ENCODE peak calls at places on chromosomes 1 and 21, in four cellular contexts. M is suprapubic skin, U is stomach, R is sigmoid colon. C is an unnamed sample.

GRCh38 chr1:164617607-164618564 is 58.9 kb downstream of the PBX1 start:
- DNase-seq in R (no peak), U (no peak), M (no peak), C (no peak)

GRCh38 chr1:101482306-101482705 is 245.5 kb downstream of the S1PR1 start:
- DNase-seq in M (no peak), U (no peak), R (no peak), C (no peak)

GRCh38 chr1:12528021-12528852 is 89.8 kb downstream of the DHRS3 start:
- DNase-seq in R (peak; percentile 83), M (peak; percentile 89), U (peak; percentile 99), C (no peak)

GRCh38 chr1:226097866-226098625 is 35.5 kb downstream of the H3-3A start:
- DNase-seq in R (no peak), U (no peak), M (no peak), C (no peak)

GRCh38 chr1:227942021-227942715 is 5.6 kb downstream of the WNT9A start:
- DNase-seq in M (peak; percentile 55), R (peak; percentile 68), U (peak; percentile 23), C (no peak)

GRCh38 chr1:246448373-246448772 is 58.7 kb downstream of the SMYD3 start:
- DNase-seq in M (no peak), U (no peak), R (no peak), C (no peak)

GRCh38 chr1:67348586-67349252 is 41.0 kb downstream of the IL12RB2 start:
- DNase-seq in R (no peak), M (no peak), U (no peak), C (no peak)

GRCh38 chr1:180157108-180157507 is 2.4 kb downstream of the QSOX1 start:
- DNase-seq in M (no peak), R (no peak), U (no peak), C (no peak)

GRCh38 chr1:182779530-182779929 is 10.0 kb upstream of the NPL start:
- DNase-seq in U (no peak), M (no peak), R (no peak), C (no peak)

GRCh38 chr1:147110434-147110833 is 61.8 kb downstream of the PRKAB2 start:
- DNase-seq in R (no peak), M (no peak), U (no peak), C (no peak)

GRCh38 chr1:116667577-116668105 is at the start of gene IGSF3:
- DNase-seq in U (peak; percentile 80), M (peak; percentile 75), R (peak; percentile 80), C (peak; percentile 65)

GRCh38 chr1:210917560-210918214 is 216.3 kb downstream of the KCNH1 start:
- DNase-seq in M (no peak), U (no peak), R (no peak), C (no peak)

GRCh38 chr1:6066680-6067079 is 21.0 kb downstream of the KCNAB2 start:
- DNase-seq in R (no peak), M (no peak), U (no peak), C (no peak)

GRCh38 chr1:41468082-41468762 is 16.3 kb downstream of the EDN2 start:
- DNase-seq in M (no peak), R (no peak), U (no peak), C (no peak)

GRCh38 chr1:10717296-10718082 is 79.0 kb downstream of the CASZ1 start:
- DNase-seq in U (no peak), M (no peak), R (no peak), C (no peak)

GRCh38 chr1:54572236-54572850 is 24.3 kb downstream of the ACOT11 start:
- DNase-seq in M (no peak), R (peak; percentile 45), U (no peak), C (no peak)

GRCh38 chr21:33844104-33844889 is 71.3 kb downstream of the ATP5PO start:
- DNase-seq in U (no peak), M (no peak), R (no peak), C (no peak)

GRCh38 chr1:201686709-201687455 is 142.1 kb upstream of the IPO9 start:
- DNase-seq in U (no peak), R (no peak), M (no peak), C (no peak)

DNA sequence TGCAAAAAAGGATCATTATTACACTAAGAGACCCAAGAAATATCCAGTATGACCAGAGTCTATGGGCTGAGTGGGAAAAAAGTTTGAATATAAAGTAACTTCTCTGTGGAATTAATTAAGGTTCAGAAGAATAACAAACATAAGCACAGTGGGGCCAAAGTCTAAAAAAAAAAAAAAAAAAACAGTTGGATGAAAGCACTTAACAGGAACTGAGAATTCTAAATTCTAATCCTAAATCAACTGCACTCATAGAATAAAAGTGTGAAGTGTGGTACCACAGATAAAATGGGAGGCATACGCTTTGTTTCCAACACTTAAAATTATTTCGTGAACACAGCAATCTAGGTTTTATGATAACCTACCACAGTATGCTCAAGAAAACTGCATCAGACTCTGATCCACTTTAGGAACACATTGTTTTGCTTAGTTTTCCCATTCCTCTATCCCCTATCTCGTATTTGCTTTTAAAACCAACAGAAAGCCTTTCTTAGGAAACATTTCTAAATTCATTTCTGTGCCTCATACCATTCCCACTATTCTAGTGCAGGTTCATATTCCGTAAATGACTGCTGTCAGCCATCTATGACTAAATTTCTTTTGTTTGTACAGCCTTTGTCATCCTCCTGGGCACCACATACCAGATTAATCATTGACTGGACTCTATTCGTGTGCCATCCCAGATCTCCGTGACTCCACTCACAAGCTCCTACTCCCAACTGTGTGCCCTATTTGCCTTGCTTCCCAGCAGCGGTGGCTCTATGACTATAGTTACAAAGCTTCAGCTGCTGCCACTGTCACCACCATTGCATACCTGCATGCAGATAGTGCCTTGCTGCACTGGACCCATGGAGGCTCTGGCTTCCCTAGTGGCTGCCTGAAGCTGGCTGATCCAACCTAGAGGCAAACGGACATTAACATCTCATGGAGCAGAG is 24.9 kb downstream of the CHML start:
- DNase-seq in U (peak; percentile 38), R (no peak), M (no peak), C (no peak)
- TF ChIP-seq POLR2AphosphoS5 in U (no peak), R (no peak), M (no peak), C (no peak)

GRCh38 chr1:46603858-46604549 is at the start of gene MKNK1:
- DNase-seq in M (peak; percentile 98), U (peak; percentile 99), R (peak; percentile 99), C (peak; percentile 98)
- TF ChIP-seq POLR2A in M (peak; percentile 75), U (peak; percentile 75), R (peak; percentile 95), C (peak; percentile 78)

GRCh38 chr1:237133921-237134320 is 91.9 kb downstream of the RYR2 start:
- DNase-seq in M (no peak), R (no peak), U (no peak), C (no peak)

GRCh38 chr1:237139732-237140131 is 97.7 kb downstream of the RYR2 start:
- DNase-seq in M (no peak), R (no peak), U (no peak), C (no peak)

GRCh38 chr1:237138551-237138950 is 96.6 kb downstream of the RYR2 start:
- DNase-seq in U (no peak), R (no peak), M (no peak), C (no peak)

GRCh38 chr1:237134929-237135328 is 92.9 kb downstream of the RYR2 start:
- DNase-seq in R (no peak), M (no peak), U (no peak), C (no peak)
- TF ChIP-seq POLR2AphosphoS5 in R (no peak), M (no peak), U (no peak), C (no peak)

GRCh38 chr1:8870605-8871538 is 7.6 kb downstream of the ENO1 start:
- DNase-seq in M (no peak), R (no peak), U (no peak), C (no peak)
- TF ChIP-seq POLR2A in M (no peak), R (no peak), U (no peak), C (no peak)

GRCh38 chr1:203537806-203538464 is 44.0 kb downstream of the OPTC start:
- DNase-seq in M (no peak), R (no peak), U (peak; percentile 89), C (no peak)
- TF ChIP-seq POLR2AphosphoS5 in M (no peak), R (peak; percentile 13), U (peak; percentile 69), C (no peak)

DNA sequence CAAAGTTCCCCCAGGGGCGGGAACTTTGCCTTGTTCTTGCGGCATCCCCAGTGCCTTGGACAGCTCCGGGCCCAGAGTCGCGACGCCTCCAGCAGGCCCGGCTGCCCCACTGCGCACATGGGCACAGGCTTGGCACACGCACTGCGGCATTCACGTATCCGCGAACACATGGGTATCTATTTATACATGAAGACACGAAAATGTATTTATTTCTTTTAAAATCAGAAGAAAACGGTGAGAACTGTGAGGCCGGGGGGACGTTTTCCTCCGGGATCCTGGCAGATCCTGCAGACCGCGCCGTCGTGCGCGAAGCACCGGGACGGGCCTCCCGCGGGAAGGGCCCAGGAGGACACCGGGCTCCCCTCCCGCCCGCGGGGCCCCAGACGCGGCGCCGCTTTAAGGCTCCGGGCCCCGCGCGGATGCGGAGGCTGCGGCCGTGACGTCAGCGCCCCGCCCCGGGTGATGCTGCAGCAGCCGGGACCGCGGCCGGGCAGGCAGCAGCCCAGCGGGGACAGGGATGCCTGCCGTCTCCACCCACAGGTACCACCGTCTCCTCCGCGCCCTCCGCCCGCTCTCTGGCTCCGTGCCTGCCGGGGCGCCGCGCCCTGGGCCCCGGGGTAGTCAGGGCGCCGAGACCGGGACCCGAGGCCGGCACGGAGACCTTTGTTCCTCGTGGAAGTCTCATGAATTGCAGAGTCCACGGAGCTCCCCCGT is at the start of gene SLC45A1:
- DNase-seq in U (peak; percentile 82), R (peak; percentile 92), M (no peak), C (peak; percentile 84)
- TF ChIP-seq POLR2A in U (no peak), R (no peak), M (no peak), C (no peak)

DNA sequence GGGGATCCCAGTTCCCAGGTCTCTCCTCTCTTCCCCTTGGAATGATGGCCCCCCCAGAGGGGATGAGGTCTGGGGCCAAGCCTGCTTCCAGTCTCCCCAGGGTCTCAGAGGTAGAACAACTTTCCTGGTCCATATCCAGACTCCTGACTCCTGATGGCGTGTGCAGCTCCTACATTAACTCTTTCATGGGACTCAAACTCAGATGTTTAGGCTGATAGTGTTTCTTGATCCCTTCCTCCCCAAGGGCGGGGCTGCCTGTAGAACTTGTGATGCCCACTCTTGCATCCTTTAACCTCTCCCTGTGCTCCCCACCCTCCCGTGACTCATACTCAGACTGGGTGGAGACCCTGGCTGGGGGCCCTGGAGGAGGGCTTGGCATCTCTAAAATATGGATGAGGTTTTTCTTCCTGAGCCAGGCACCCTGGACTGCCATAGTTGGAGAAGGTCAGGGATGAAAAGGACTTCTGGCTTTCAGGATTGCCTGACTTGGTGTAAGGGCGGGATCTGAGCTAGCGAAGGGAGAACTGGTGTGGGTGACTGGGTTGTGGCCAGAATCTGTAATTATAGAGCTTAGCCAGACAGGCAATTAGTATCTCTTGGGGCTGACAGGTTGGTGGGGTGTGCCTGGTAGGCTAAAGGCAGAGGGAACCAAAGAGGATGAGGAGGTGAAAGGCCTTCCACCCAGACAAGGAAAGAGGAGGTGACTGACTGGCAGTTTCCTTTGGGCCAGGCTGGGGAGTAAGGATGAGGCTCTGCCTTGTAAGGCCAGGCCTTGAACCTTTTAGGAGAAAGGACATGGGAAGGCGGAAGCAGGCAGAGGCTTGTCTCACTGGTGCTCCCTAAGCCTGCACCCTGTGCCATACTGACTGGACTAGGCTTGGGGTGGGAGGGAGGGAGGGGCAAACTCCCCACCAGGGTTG is 1.5 kb downstream of the ATP8B2 start:
- DNase-seq in U (no peak), R (peak; percentile 91), M (peak; percentile 94), C (no peak)
- TF ChIP-seq POLR2AphosphoS5 in U (no peak), R (no peak), M (no peak), C (no peak)